ENCODE peak calls at places on chromosomes 3 and 15, in four cellular contexts. One of them, this sample, is unnamed.

GRCh38 chr3:192514081-192514753 is 213.1 kb downstream of the FGF12 start:
- DNase-seq in IMR-90: no peak
- DNase-seq in tibial artery: no peak
- DNase-seq in activated CD8-positive, alpha-beta T cell treated with anti-CD3 and anti-CD28 coated beads for 36 hours: no peak
- DNase-seq in this sample: no peak

GRCh38 chr15:28994142-28994829 is 108.5 kb downstream of the APBA2 start:
- DNase-seq in IMR-90: no peak
- DNase-seq in tibial artery: no peak
- DNase-seq in activated CD8-positive, alpha-beta T cell treated with anti-CD3 and anti-CD28 coated beads for 36 hours: peak; percentile 32
- DNase-seq in this sample: no peak

GRCh38 chr3:150059729-150060128 is 89.0 kb upstream of the PFN2 start:
- DNase-seq in IMR-90: no peak
- DNase-seq in tibial artery: no peak
- DNase-seq in activated CD8-positive, alpha-beta T cell treated with anti-CD3 and anti-CD28 coated beads for 36 hours: no peak
- DNase-seq in this sample: no peak

GRCh38 chr3:45277636-45278035 is 51.5 kb upstream of the TMEM158 start:
- DNase-seq in IMR-90: no peak
- DNase-seq in tibial artery: no peak
- DNase-seq in activated CD8-positive, alpha-beta T cell treated with anti-CD3 and anti-CD28 coated beads for 36 hours: no peak
- DNase-seq in this sample: no peak

GRCh38 chr3:129592362-129593150 is 13.9 kb downstream of the PLXND1 start:
- DNase-seq in IMR-90: no peak
- DNase-seq in tibial artery: peak; percentile 95
- DNase-seq in activated CD8-positive, alpha-beta T cell treated with anti-CD3 and anti-CD28 coated beads for 36 hours: no peak
- DNase-seq in this sample: peak; percentile 87

GRCh38 chr3:56347219-56347871 is 120.9 kb downstream of the ERC2 start:
- DNase-seq in IMR-90: no peak
- DNase-seq in tibial artery: no peak
- DNase-seq in activated CD8-positive, alpha-beta T cell treated with anti-CD3 and anti-CD28 coated beads for 36 hours: peak; percentile 66
- DNase-seq in this sample: no peak

GRCh38 chr3:177904661-177905060 is 631.6 kb upstream of the KCNMB2 start:
- DNase-seq in IMR-90: peak; percentile 59
- DNase-seq in tibial artery: no peak
- DNase-seq in activated CD8-positive, alpha-beta T cell treated with anti-CD3 and anti-CD28 coated beads for 36 hours: no peak
- DNase-seq in this sample: no peak

GRCh38 chr3:141291610-141292345 is 60.2 kb downstream of the PXYLP1 start:
- DNase-seq in IMR-90: no peak
- DNase-seq in tibial artery: no peak
- DNase-seq in activated CD8-positive, alpha-beta T cell treated with anti-CD3 and anti-CD28 coated beads for 36 hours: no peak
- DNase-seq in this sample: peak; percentile 47

GRCh38 chr3:123834631-123835030 is 49.5 kb downstream of the MYLK start:
- DNase-seq in IMR-90: peak; percentile 90
- DNase-seq in tibial artery: no peak
- DNase-seq in activated CD8-positive, alpha-beta T cell treated with anti-CD3 and anti-CD28 coated beads for 36 hours: no peak
- DNase-seq in this sample: no peak

GRCh38 chr15:86863226-86863915 is 783.7 kb downstream of the AGBL1 start:
- DNase-seq in IMR-90: no peak
- DNase-seq in tibial artery: no peak
- DNase-seq in activated CD8-positive, alpha-beta T cell treated with anti-CD3 and anti-CD28 coated beads for 36 hours: no peak
- DNase-seq in this sample: no peak

GRCh38 chr15:71548317-71548908 is 261.9 kb upstream of the NR2E3 start:
- DNase-seq in IMR-90: no peak
- DNase-seq in tibial artery: no peak
- DNase-seq in activated CD8-positive, alpha-beta T cell treated with anti-CD3 and anti-CD28 coated beads for 36 hours: no peak
- DNase-seq in this sample: no peak

GRCh38 chr15:99123706-99124451 is 19.0 kb downstream of the SYNM start:
- DNase-seq in IMR-90: peak; percentile 96
- DNase-seq in tibial artery: peak; percentile 95
- DNase-seq in activated CD8-positive, alpha-beta T cell treated with anti-CD3 and anti-CD28 coated beads for 36 hours: no peak
- DNase-seq in this sample: peak; percentile 90

GRCh38 chr15:84657748-84658079 is 285 bp downstream of the NMB start:
- DNase-seq in IMR-90: no peak
- DNase-seq in tibial artery: no peak
- DNase-seq in activated CD8-positive, alpha-beta T cell treated with anti-CD3 and anti-CD28 coated beads for 36 hours: no peak
- DNase-seq in this sample: no peak

GRCh38 chr3:179969525-179969924 is 67.2 kb downstream of the PEX5L start:
- DNase-seq in IMR-90: no peak
- DNase-seq in tibial artery: no peak
- DNase-seq in activated CD8-positive, alpha-beta T cell treated with anti-CD3 and anti-CD28 coated beads for 36 hours: no peak
- DNase-seq in this sample: no peak

GRCh38 chr3:192620300-192620699 is 107.0 kb downstream of the FGF12 start:
- DNase-seq in IMR-90: no peak
- DNase-seq in tibial artery: no peak
- DNase-seq in activated CD8-positive, alpha-beta T cell treated with anti-CD3 and anti-CD28 coated beads for 36 hours: no peak
- DNase-seq in this sample: no peak

GRCh38 chr3:141486416-141486734 is 452 bp upstream of the RASA2 start:
- DNase-seq in IMR-90: peak; percentile 72
- DNase-seq in tibial artery: no peak
- DNase-seq in activated CD8-positive, alpha-beta T cell treated with anti-CD3 and anti-CD28 coated beads for 36 hours: no peak
- DNase-seq in this sample: no peak

GRCh38 chr3:113898892-113899291 is 48.9 kb upstream of the ZDHHC23 start:
- DNase-seq in IMR-90: peak; percentile 50
- DNase-seq in tibial artery: no peak
- DNase-seq in activated CD8-positive, alpha-beta T cell treated with anti-CD3 and anti-CD28 coated beads for 36 hours: no peak
- DNase-seq in this sample: no peak

GRCh38 chr3:3628676-3629328 is 170.4 kb upstream of the LRRN1 start:
- DNase-seq in IMR-90: no peak
- DNase-seq in tibial artery: no peak
- DNase-seq in activated CD8-positive, alpha-beta T cell treated with anti-CD3 and anti-CD28 coated beads for 36 hours: no peak
- DNase-seq in this sample: no peak

GRCh38 chr3:74750901-74751300 is 136.4 kb upstream of the CNTN3 start:
- DNase-seq in IMR-90: no peak
- DNase-seq in tibial artery: no peak
- DNase-seq in activated CD8-positive, alpha-beta T cell treated with anti-CD3 and anti-CD28 coated beads for 36 hours: no peak
- DNase-seq in this sample: no peak

GRCh38 chr15:63502843-63503738 is 1.3 kb upstream of the USP3 start:
- DNase-seq in IMR-90: peak; percentile 87
- DNase-seq in tibial artery: peak; percentile 94
- DNase-seq in activated CD8-positive, alpha-beta T cell treated with anti-CD3 and anti-CD28 coated beads for 36 hours: peak; percentile 94
- DNase-seq in this sample: peak; percentile 92

GRCh38 chr3:171835116-171835515 is 8.0 kb upstream of the TMEM212 start:
- DNase-seq in IMR-90: no peak
- DNase-seq in tibial artery: no peak
- DNase-seq in activated CD8-positive, alpha-beta T cell treated with anti-CD3 and anti-CD28 coated beads for 36 hours: no peak
- DNase-seq in this sample: no peak

GRCh38 chr15:88932875-88933330 is 19.7 kb upstream of the MFGE8 start:
- DNase-seq in IMR-90: no peak
- DNase-seq in tibial artery: no peak
- DNase-seq in activated CD8-positive, alpha-beta T cell treated with anti-CD3 and anti-CD28 coated beads for 36 hours: no peak
- DNase-seq in this sample: no peak

GRCh38 chr3:187753516-187753915 is 8.2 kb upstream of the BCL6 start:
- DNase-seq in IMR-90: no peak
- DNase-seq in tibial artery: no peak
- DNase-seq in activated CD8-positive, alpha-beta T cell treated with anti-CD3 and anti-CD28 coated beads for 36 hours: no peak
- DNase-seq in this sample: no peak

GRCh38 chr3:86416334-86416733 is 574.6 kb downstream of the VGLL3 start:
- DNase-seq in IMR-90: no peak
- DNase-seq in tibial artery: no peak
- DNase-seq in activated CD8-positive, alpha-beta T cell treated with anti-CD3 and anti-CD28 coated beads for 36 hours: no peak
- DNase-seq in this sample: no peak

GRCh38 chr15:68304611-68305337 is 27.2 kb downstream of the FEM1B start:
- DNase-seq in IMR-90: no peak
- DNase-seq in tibial artery: peak; percentile 65
- DNase-seq in activated CD8-positive, alpha-beta T cell treated with anti-CD3 and anti-CD28 coated beads for 36 hours: no peak
- DNase-seq in this sample: no peak

GRCh38 chr15:96470682-96471290 is 140.3 kb downstream of the NR2F2 start:
- DNase-seq in IMR-90: no peak
- DNase-seq in tibial artery: no peak
- DNase-seq in activated CD8-positive, alpha-beta T cell treated with anti-CD3 and anti-CD28 coated beads for 36 hours: no peak
- DNase-seq in this sample: no peak

GRCh38 chr3:193391902-193392301 is 13.3 kb upstream of the ATP13A5 start:
- DNase-seq in IMR-90: no peak
- DNase-seq in tibial artery: no peak
- DNase-seq in activated CD8-positive, alpha-beta T cell treated with anti-CD3 and anti-CD28 coated beads for 36 hours: no peak
- DNase-seq in this sample: no peak

GRCh38 chr15:38145671-38146111 is 106.9 kb upstream of the SPRED1 start:
- DNase-seq in IMR-90: no peak
- DNase-seq in tibial artery: no peak
- DNase-seq in activated CD8-positive, alpha-beta T cell treated with anti-CD3 and anti-CD28 coated beads for 36 hours: no peak
- DNase-seq in this sample: no peak

GRCh38 chr15:68729789-68730201 is 90.9 kb downstream of the ANP32A start:
- DNase-seq in IMR-90: peak; percentile 33
- DNase-seq in tibial artery: no peak
- DNase-seq in activated CD8-positive, alpha-beta T cell treated with anti-CD3 and anti-CD28 coated beads for 36 hours: no peak
- DNase-seq in this sample: no peak

GRCh38 chr15:25247418-25248030 is 191.3 kb downstream of the UBE3A start:
- DNase-seq in IMR-90: no peak
- DNase-seq in tibial artery: peak; percentile 33
- DNase-seq in activated CD8-positive, alpha-beta T cell treated with anti-CD3 and anti-CD28 coated beads for 36 hours: no peak
- DNase-seq in this sample: peak; percentile 23